ENCODE peak calls at places on chromosomes 13 and 19, in four cellular contexts. A is ELF-1, N is lower lobe of right lung, S is GM20000. D is an unnamed sample.
A peak's percentile ranks its signal among the peaks of the same experiment; 100 is the strongest.

GRCh38 chr19:3387645-3388589 is 21.5 kb downstream of the NFIC start:
- DNase-seq in A (no peak), N (peak; percentile 88), S (no peak), D (peak; percentile 52)

GRCh38 chr13:114283581-114283980 is 2.2 kb downstream of the UPF3A start:
- DNase-seq in A (no peak), N (no peak), S (no peak), D (peak; percentile 13)

GRCh38 chr19:4328243-4328990 is 10.2 kb downstream of the STAP2 start:
- DNase-seq in A (peak; percentile 91), N (peak; percentile 95), S (peak; percentile 97), D (peak; percentile 93)

GRCh38 chr13:20168396-20168795 is 7.5 kb upstream of the GJA3 start:
- DNase-seq in A (no peak), N (no peak), S (no peak), D (no peak)

GRCh38 chr13:76992548-76993001 is 694 bp downstream of the CLN5 start:
- DNase-seq in A (peak; percentile 68), N (no peak), S (no peak), D (peak; percentile 17)

GRCh38 chr19:12733369-12733896 is 1.1 kb downstream of the TRIR start:
- DNase-seq in A (peak; percentile 34), N (no peak), S (peak; percentile 82), D (peak; percentile 55)

GRCh38 chr13:38213307-38213706 is 136.3 kb upstream of the UFM1 start:
- DNase-seq in A (no peak), N (no peak), S (no peak), D (no peak)

GRCh38 chr13:92224052-92224821 is 825.8 kb downstream of the GPC5 start:
- DNase-seq in A (no peak), N (no peak), S (no peak), D (peak; percentile 99)

GRCh38 chr19:6103217-6103644 is 7.1 kb downstream of the RFX2 start:
- DNase-seq in A (no peak), N (peak; percentile 71), S (no peak), D (peak; percentile 91)

GRCh38 chr19:56199686-56200085 is 2.1 kb upstream of the ZSCAN5B start:
- DNase-seq in A (no peak), N (no peak), S (no peak), D (no peak)

GRCh38 chr19:35716985-35717664 is 678 bp upstream of the KMT2B start:
- DNase-seq in A (peak; percentile 98), N (peak; percentile 98), S (no peak), D (peak; percentile 91)

GRCh38 chr13:82657471-82657870 is 1224.8 kb downstream of the SLITRK1 start:
- DNase-seq in A (no peak), N (no peak), S (no peak), D (no peak)

GRCh38 chr19:19371056-19371455 is 34.4 kb upstream of the GATAD2A start:
- DNase-seq in A (no peak), N (no peak), S (no peak), D (no peak)

GRCh38 chr19:12786149-12786870 is 5.0 kb upstream of the JUNB start:
- DNase-seq in A (no peak), N (peak; percentile 94), S (peak; percentile 15), D (no peak)

GRCh38 chr13:44136693-44137268 is 236.8 kb upstream of the SERP2 start:
- DNase-seq in A (no peak), N (no peak), S (no peak), D (no peak)

GRCh38 chr19:35249146-35249847 is 495 bp downstream of the LSR start:
- DNase-seq in A (no peak), N (no peak), S (peak; percentile 45), D (no peak)

GRCh38 chr19:9552902-9553301 is 14.5 kb upstream of the ZNF426 start:
- DNase-seq in A (no peak), N (no peak), S (no peak), D (no peak)

GRCh38 chr13:32316030-32316344 is 679 bp downstream of the BRCA2 start:
- DNase-seq in A (no peak), N (no peak), S (peak; percentile 48), D (no peak)

GRCh38 chr19:13001502-13002388 is 6.5 kb downstream of the NFIX start:
- DNase-seq in A (no peak), N (no peak), S (no peak), D (no peak)

GRCh38 chr19:7483720-7484201 is 5.1 kb downstream of the PEX11G start:
- DNase-seq in A (no peak), N (no peak), S (no peak), D (no peak)

GRCh38 chr13:110838867-110839538 is 75.9 kb downstream of the ANKRD10 start:
- DNase-seq in A (no peak), N (no peak), S (no peak), D (no peak)

GRCh38 chr19:13132471-13133166 is 14.6 kb downstream of the NACC1 start:
- DNase-seq in A (no peak), N (no peak), S (no peak), D (no peak)

GRCh38 chr19:55684946-55685681 is 10.1 kb downstream of the EPN1 start:
- DNase-seq in A (no peak), N (peak; percentile 45), S (no peak), D (no peak)

GRCh38 chr19:16588089-16588823 is 16.0 kb upstream of the SLC35E1 start:
- DNase-seq in A (peak; percentile 76), N (no peak), S (peak; percentile 84), D (peak; percentile 55)

GRCh38 chr13:20403826-20404225 is 121.8 kb downstream of the CRYL1 start:
- DNase-seq in A (no peak), N (no peak), S (no peak), D (no peak)

GRCh38 chr19:49297403-49297802 is 27.6 kb downstream of the SLC6A16 start:
- DNase-seq in A (no peak), N (no peak), S (no peak), D (no peak)

GRCh38 chr13:39144941-39145533 is 106.8 kb downstream of the NHLRC3 start:
- DNase-seq in A (peak; percentile 49), N (no peak), S (peak; percentile 61), D (peak; percentile 56)

GRCh38 chr13:93172109-93172508 is 54.5 kb upstream of the GPC6 start:
- DNase-seq in A (no peak), N (no peak), S (no peak), D (no peak)

GRCh38 chr13:76939215-76939614 is 9.1 kb upstream of the ACOD1 start:
- DNase-seq in A (no peak), N (no peak), S (no peak), D (peak; percentile 37)

GRCh38 chr13:103515410-103515809 is 449.2 kb upstream of the SLC10A2 start:
- DNase-seq in A (no peak), N (no peak), S (no peak), D (no peak)

GRCh38 chr13:19153782-19154450 is 27.7 kb downstream of the TUBA3C start:
- DNase-seq in A (no peak), N (no peak), S (no peak), D (no peak)

GRCh38 chr19:38740932-38741331 is 3.3 kb downstream of the CAPN12 start:
- DNase-seq in A (no peak), N (no peak), S (no peak), D (no peak)

GRCh38 chr19:952680-953500 is 27.1 kb downstream of the ARID3A start:
- DNase-seq in A (peak; percentile 72), N (no peak), S (no peak), D (peak; percentile 59)

GRCh38 chr19:40610396-40611064 is 9.4 kb downstream of the LTBP4 start:
- DNase-seq in A (no peak), N (peak; percentile 85), S (no peak), D (no peak)

GRCh38 chr13:83563499-83563898 is 318.8 kb downstream of the SLITRK1 start:
- DNase-seq in A (no peak), N (no peak), S (no peak), D (no peak)